ENCODE peak calls at places on chromosome 18, in eight cellular contexts. One of them, this sample, is unnamed.

GRCh38 chr18:11251891-11252270 is 102.5 kb upstream of the PIEZO2 start:
- DNase-seq in spleen: no peak
- DNase-seq in HepG2: no peak
- DNase-seq in K562: no peak
- DNase-seq in transverse colon: no peak
- DNase-seq in HCT116: no peak
- DNase-seq in HL-60: no peak
- DNase-seq in sigmoid colon: no peak
- DNase-seq in this sample: no peak

GRCh38 chr18:66511810-66512209 is 92.1 kb downstream of the CDH19 start:
- DNase-seq in spleen: no peak
- DNase-seq in HepG2: no peak
- DNase-seq in K562: no peak
- DNase-seq in transverse colon: no peak
- DNase-seq in HCT116: no peak
- DNase-seq in HL-60: no peak
- DNase-seq in sigmoid colon: no peak
- DNase-seq in this sample: peak

GRCh38 chr18:77081387-77081773 is 51.2 kb downstream of the MBP start:
- DNase-seq in spleen: no peak
- DNase-seq in HepG2: no peak
- DNase-seq in K562: no peak
- DNase-seq in transverse colon: no peak
- DNase-seq in HCT116: no peak
- DNase-seq in HL-60: peak
- DNase-seq in sigmoid colon: no peak
- DNase-seq in this sample: no peak

GRCh38 chr18:23311346-23312103 is 141.6 kb upstream of the RIOK3 start:
- DNase-seq in spleen: no peak
- DNase-seq in HepG2: no peak
- DNase-seq in K562: no peak
- DNase-seq in transverse colon: no peak
- DNase-seq in HCT116: no peak
- DNase-seq in HL-60: no peak
- DNase-seq in sigmoid colon: no peak
- DNase-seq in this sample: no peak

GRCh38 chr18:46657115-46657955 is at the start of gene LOXHD1:
- DNase-seq in spleen: peak
- DNase-seq in HepG2: no peak
- DNase-seq in K562: no peak
- DNase-seq in transverse colon: no peak
- DNase-seq in HCT116: no peak
- DNase-seq in HL-60: no peak
- DNase-seq in sigmoid colon: no peak
- DNase-seq in this sample: no peak

GRCh38 chr18:58178476-58178875 is 134.4 kb downstream of the NEDD4L start:
- DNase-seq in spleen: no peak
- DNase-seq in HepG2: peak
- DNase-seq in K562: no peak
- DNase-seq in transverse colon: no peak
- DNase-seq in HCT116: no peak
- DNase-seq in HL-60: no peak
- DNase-seq in sigmoid colon: no peak
- DNase-seq in this sample: no peak

GRCh38 chr18:58407649-58408407 is 221.1 kb downstream of the ALPK2 start:
- DNase-seq in spleen: no peak
- DNase-seq in HepG2: peak
- DNase-seq in K562: no peak
- DNase-seq in transverse colon: no peak
- DNase-seq in HCT116: no peak
- DNase-seq in HL-60: no peak
- DNase-seq in sigmoid colon: no peak
- DNase-seq in this sample: no peak

GRCh38 chr18:34870916-34871315 is 160.8 kb downstream of the DTNA start:
- DNase-seq in spleen: no peak
- DNase-seq in HepG2: no peak
- DNase-seq in K562: no peak
- DNase-seq in transverse colon: no peak
- DNase-seq in HCT116: no peak
- DNase-seq in HL-60: no peak
- DNase-seq in sigmoid colon: no peak
- DNase-seq in this sample: no peak

GRCh38 chr18:8450013-8450412 is 159.2 kb upstream of the RAB12 start:
- DNase-seq in spleen: no peak
- DNase-seq in HepG2: no peak
- DNase-seq in K562: peak
- DNase-seq in transverse colon: no peak
- DNase-seq in HCT116: peak
- DNase-seq in HL-60: no peak
- DNase-seq in sigmoid colon: no peak
- DNase-seq in this sample: no peak

GRCh38 chr18:44771957-44772917 is 91.5 kb downstream of the SETBP1 start:
- DNase-seq in spleen: no peak
- DNase-seq in HepG2: peak
- DNase-seq in K562: no peak
- DNase-seq in transverse colon: peak
- DNase-seq in HCT116: no peak
- DNase-seq in HL-60: no peak
- DNase-seq in sigmoid colon: peak
- DNase-seq in this sample: no peak

GRCh38 chr18:5059540-5060032 is 137.5 kb downstream of the AKAIN1 start:
- DNase-seq in spleen: no peak
- DNase-seq in HepG2: no peak
- DNase-seq in K562: no peak
- DNase-seq in transverse colon: no peak
- DNase-seq in HCT116: no peak
- DNase-seq in HL-60: no peak
- DNase-seq in sigmoid colon: no peak
- DNase-seq in this sample: no peak

GRCh38 chr18:7733642-7734041 is 166.5 kb downstream of the PTPRM start:
- DNase-seq in spleen: no peak
- DNase-seq in HepG2: peak
- DNase-seq in K562: no peak
- DNase-seq in transverse colon: no peak
- DNase-seq in HCT116: no peak
- DNase-seq in HL-60: no peak
- DNase-seq in sigmoid colon: no peak
- DNase-seq in this sample: no peak

GRCh38 chr18:74963820-74964446 is 245.0 kb downstream of the PTGR3 start:
- DNase-seq in spleen: no peak
- DNase-seq in HepG2: peak
- DNase-seq in K562: peak
- DNase-seq in transverse colon: peak
- DNase-seq in HCT116: peak
- DNase-seq in HL-60: peak
- DNase-seq in sigmoid colon: no peak
- DNase-seq in this sample: no peak

GRCh38 chr18:28960146-28960545 is 783.2 kb upstream of the CDH2 start:
- DNase-seq in spleen: no peak
- DNase-seq in HepG2: no peak
- DNase-seq in K562: no peak
- DNase-seq in transverse colon: no peak
- DNase-seq in HCT116: no peak
- DNase-seq in HL-60: no peak
- DNase-seq in sigmoid colon: no peak
- DNase-seq in this sample: no peak

GRCh38 chr18:25921677-25922421 is 168.6 kb downstream of the SS18 start:
- DNase-seq in spleen: no peak
- DNase-seq in HepG2: peak
- DNase-seq in K562: peak
- DNase-seq in transverse colon: peak
- DNase-seq in HCT116: peak
- DNase-seq in HL-60: peak
- DNase-seq in sigmoid colon: no peak
- DNase-seq in this sample: no peak

GRCh38 chr18:11799066-11799465 is 52.1 kb upstream of the CHMP1B start:
- DNase-seq in spleen: no peak
- DNase-seq in HepG2: no peak
- DNase-seq in K562: no peak
- DNase-seq in transverse colon: no peak
- DNase-seq in HCT116: no peak
- DNase-seq in HL-60: no peak
- DNase-seq in sigmoid colon: no peak
- DNase-seq in this sample: no peak

GRCh38 chr18:361941-362913 is 94.4 kb upstream of the THOC1 start:
- DNase-seq in spleen: no peak
- DNase-seq in HepG2: peak
- DNase-seq in K562: no peak
- DNase-seq in transverse colon: no peak
- DNase-seq in HCT116: no peak
- DNase-seq in HL-60: no peak
- DNase-seq in sigmoid colon: peak
- DNase-seq in this sample: no peak

GRCh38 chr18:50836521-50836957 is 16.7 kb upstream of the MRO start:
- DNase-seq in spleen: no peak
- DNase-seq in HepG2: no peak
- DNase-seq in K562: no peak
- DNase-seq in transverse colon: no peak
- DNase-seq in HCT116: no peak
- DNase-seq in HL-60: peak
- DNase-seq in sigmoid colon: no peak
- DNase-seq in this sample: no peak

GRCh38 chr18:39521164-39521563 is 1955.6 kb upstream of the CELF4 start:
- DNase-seq in spleen: no peak
- DNase-seq in HepG2: peak
- DNase-seq in K562: no peak
- DNase-seq in transverse colon: no peak
- DNase-seq in HCT116: no peak
- DNase-seq in HL-60: no peak
- DNase-seq in sigmoid colon: no peak
- DNase-seq in this sample: no peak

GRCh38 chr18:40685241-40685640 is 1269.8 kb upstream of the PIK3C3 start:
- DNase-seq in spleen: no peak
- DNase-seq in HepG2: no peak
- DNase-seq in K562: no peak
- DNase-seq in transverse colon: no peak
- DNase-seq in HCT116: no peak
- DNase-seq in HL-60: no peak
- DNase-seq in sigmoid colon: no peak
- DNase-seq in this sample: no peak

GRCh38 chr18:40695526-40695925 is 1259.5 kb upstream of the PIK3C3 start:
- DNase-seq in spleen: no peak
- DNase-seq in HepG2: no peak
- DNase-seq in K562: no peak
- DNase-seq in transverse colon: no peak
- DNase-seq in HCT116: no peak
- DNase-seq in HL-60: no peak
- DNase-seq in sigmoid colon: no peak
- DNase-seq in this sample: no peak

GRCh38 chr18:40692871-40693270 is 1262.2 kb upstream of the PIK3C3 start:
- DNase-seq in spleen: no peak
- DNase-seq in HepG2: no peak
- DNase-seq in K562: no peak
- DNase-seq in transverse colon: no peak
- DNase-seq in HCT116: no peak
- DNase-seq in HL-60: no peak
- DNase-seq in sigmoid colon: no peak
- DNase-seq in this sample: no peak

GRCh38 chr18:40687401-40687800 is 1267.6 kb upstream of the PIK3C3 start:
- DNase-seq in spleen: no peak
- DNase-seq in HepG2: no peak
- DNase-seq in K562: no peak
- DNase-seq in transverse colon: no peak
- DNase-seq in HCT116: no peak
- DNase-seq in HL-60: no peak
- DNase-seq in sigmoid colon: no peak
- DNase-seq in this sample: no peak

GRCh38 chr18:40690062-40690461 is 1265.0 kb upstream of the PIK3C3 start:
- DNase-seq in spleen: no peak
- DNase-seq in HepG2: no peak
- DNase-seq in K562: no peak
- DNase-seq in transverse colon: no peak
- DNase-seq in HCT116: no peak
- DNase-seq in HL-60: no peak
- DNase-seq in sigmoid colon: no peak
- DNase-seq in this sample: no peak
- TF ChIP-seq POLR2AphosphoS5 in spleen: no peak
- TF ChIP-seq POLR2AphosphoS5 in HepG2: no peak
- TF ChIP-seq POLR2AphosphoS5 in K562: no peak
- TF ChIP-seq POLR2AphosphoS5 in transverse colon: no peak
- TF ChIP-seq POLR2AphosphoS5 in HCT116: no peak
- TF ChIP-seq POLR2AphosphoS5 in HL-60: no peak
- TF ChIP-seq POLR2AphosphoS5 in sigmoid colon: no peak
- TF ChIP-seq POLR2AphosphoS5 in this sample: no peak

GRCh38 chr18:22193466-22193865 is 24.1 kb downstream of the GATA6 start:
- DNase-seq in spleen: no peak
- DNase-seq in HepG2: no peak
- DNase-seq in K562: peak
- DNase-seq in transverse colon: peak
- DNase-seq in HCT116: no peak
- DNase-seq in HL-60: no peak
- DNase-seq in sigmoid colon: no peak
- DNase-seq in this sample: no peak

GRCh38 chr18:22195052-22195451 is 25.7 kb downstream of the GATA6 start:
- DNase-seq in spleen: no peak
- DNase-seq in HepG2: no peak
- DNase-seq in K562: no peak
- DNase-seq in transverse colon: no peak
- DNase-seq in HCT116: no peak
- DNase-seq in HL-60: no peak
- DNase-seq in sigmoid colon: no peak
- DNase-seq in this sample: no peak

GRCh38 chr18:22191986-22192385 is 22.6 kb downstream of the GATA6 start:
- DNase-seq in spleen: no peak
- DNase-seq in HepG2: no peak
- DNase-seq in K562: no peak
- DNase-seq in transverse colon: no peak
- DNase-seq in HCT116: no peak
- DNase-seq in HL-60: no peak
- DNase-seq in sigmoid colon: no peak
- DNase-seq in this sample: no peak

GRCh38 chr18:22191346-22191710 is 21.9 kb downstream of the GATA6 start:
- DNase-seq in spleen: no peak
- DNase-seq in HepG2: no peak
- DNase-seq in K562: no peak
- DNase-seq in transverse colon: no peak
- DNase-seq in HCT116: no peak
- DNase-seq in HL-60: no peak
- DNase-seq in sigmoid colon: no peak
- DNase-seq in this sample: no peak

GRCh38 chr18:22194151-22194598 is 24.8 kb downstream of the GATA6 start:
- DNase-seq in spleen: no peak
- DNase-seq in HepG2: peak
- DNase-seq in K562: peak
- DNase-seq in transverse colon: peak
- DNase-seq in HCT116: no peak
- DNase-seq in HL-60: no peak
- DNase-seq in sigmoid colon: no peak
- DNase-seq in this sample: no peak
- TF ChIP-seq POLR2AphosphoS5 in spleen: peak
- TF ChIP-seq POLR2AphosphoS5 in HepG2: no peak
- TF ChIP-seq POLR2AphosphoS5 in K562: peak
- TF ChIP-seq POLR2AphosphoS5 in transverse colon: peak
- TF ChIP-seq POLR2AphosphoS5 in HCT116: no peak
- TF ChIP-seq POLR2AphosphoS5 in HL-60: no peak
- TF ChIP-seq POLR2AphosphoS5 in sigmoid colon: peak
- TF ChIP-seq POLR2AphosphoS5 in this sample: no peak

GRCh38 chr18:55588001-55588875 is at the start of gene TCF4:
- DNase-seq in spleen: peak
- DNase-seq in HepG2: no peak
- DNase-seq in K562: peak
- DNase-seq in transverse colon: peak
- DNase-seq in HCT116: no peak
- DNase-seq in HL-60: peak
- DNase-seq in sigmoid colon: peak
- DNase-seq in this sample: no peak
- TF ChIP-seq POLR2AphosphoS5 in spleen: peak
- TF ChIP-seq POLR2AphosphoS5 in HepG2: no peak
- TF ChIP-seq POLR2AphosphoS5 in K562: no peak
- TF ChIP-seq POLR2AphosphoS5 in transverse colon: peak
- TF ChIP-seq POLR2AphosphoS5 in HCT116: no peak
- TF ChIP-seq POLR2AphosphoS5 in HL-60: peak
- TF ChIP-seq POLR2AphosphoS5 in sigmoid colon: peak
- TF ChIP-seq POLR2AphosphoS5 in this sample: peak

GRCh38 chr18:3450358-3451107 is 561 bp downstream of the TGIF1 start:
- DNase-seq in spleen: peak
- DNase-seq in HepG2: no peak
- DNase-seq in K562: peak
- DNase-seq in transverse colon: peak
- DNase-seq in HCT116: no peak
- DNase-seq in HL-60: peak
- DNase-seq in sigmoid colon: peak
- DNase-seq in this sample: no peak
- TF ChIP-seq POLR2AphosphoS5 in spleen: peak
- TF ChIP-seq POLR2AphosphoS5 in HepG2: no peak
- TF ChIP-seq POLR2AphosphoS5 in K562: peak
- TF ChIP-seq POLR2AphosphoS5 in transverse colon: peak
- TF ChIP-seq POLR2AphosphoS5 in HCT116: peak
- TF ChIP-seq POLR2AphosphoS5 in HL-60: no peak
- TF ChIP-seq POLR2AphosphoS5 in sigmoid colon: no peak
- TF ChIP-seq POLR2AphosphoS5 in this sample: peak